ENCODE peak calls at places on chromosomes 4 and X, in four cellular contexts. One of them, this sample, is unnamed.

GRCh38 chr4:5712931-5713330 is 1.9 kb downstream of the EVC start:
- DNase-seq in foreskin fibroblast: no peak
- DNase-seq in esophagus squamous epithelium: no peak
- DNase-seq in mesenchymal stem cell: no peak
- DNase-seq in this sample: no peak

GRCh38 chrX:120452131-120452530 is 17.0 kb downstream of the LAMP2 start:
- DNase-seq in esophagus squamous epithelium: no peak
- DNase-seq in foreskin fibroblast: peak
- DNase-seq in mesenchymal stem cell: peak
- DNase-seq in this sample: no peak

GRCh38 chr4:17939061-17939460 is 82.5 kb downstream of the LCORL start:
- DNase-seq in esophagus squamous epithelium: no peak
- DNase-seq in foreskin fibroblast: no peak
- DNase-seq in mesenchymal stem cell: no peak
- DNase-seq in this sample: no peak

GRCh38 chr4:6056976-6057766 is 38.9 kb upstream of the C4orf50 start:
- DNase-seq in mesenchymal stem cell: no peak
- DNase-seq in esophagus squamous epithelium: no peak
- DNase-seq in foreskin fibroblast: no peak
- DNase-seq in this sample: no peak

GRCh38 chrX:10090319-10090718 is 66.5 kb upstream of the CLCN4 start:
- DNase-seq in foreskin fibroblast: no peak
- DNase-seq in esophagus squamous epithelium: no peak
- DNase-seq in mesenchymal stem cell: peak
- DNase-seq in this sample: no peak

GRCh38 chr4:122652379-122652778 is 31.5 kb upstream of the IL21 start:
- DNase-seq in foreskin fibroblast: peak
- DNase-seq in esophagus squamous epithelium: no peak
- DNase-seq in mesenchymal stem cell: peak
- DNase-seq in this sample: peak

GRCh38 chr4:165330071-165330470 is 2.6 kb downstream of the MSMO1 start:
- DNase-seq in mesenchymal stem cell: no peak
- DNase-seq in esophagus squamous epithelium: no peak
- DNase-seq in foreskin fibroblast: no peak
- DNase-seq in this sample: no peak

GRCh38 chrX:150774798-150775568 is 81.8 kb downstream of the MTMR1 start:
- DNase-seq in esophagus squamous epithelium: no peak
- DNase-seq in mesenchymal stem cell: no peak
- DNase-seq in foreskin fibroblast: no peak
- DNase-seq in this sample: no peak

GRCh38 chr4:80259012-80259411 is 7.5 kb upstream of the FGF5 start:
- DNase-seq in mesenchymal stem cell: no peak
- DNase-seq in foreskin fibroblast: no peak
- DNase-seq in esophagus squamous epithelium: no peak
- DNase-seq in this sample: no peak

GRCh38 chrX:105972690-105973386 is 65.7 kb downstream of the SERPINA7 start:
- DNase-seq in mesenchymal stem cell: no peak
- DNase-seq in esophagus squamous epithelium: no peak
- DNase-seq in foreskin fibroblast: no peak
- DNase-seq in this sample: no peak

GRCh38 chr4:81465668-81466357 is 5.9 kb downstream of the RASGEF1B start:
- DNase-seq in esophagus squamous epithelium: no peak
- DNase-seq in mesenchymal stem cell: no peak
- DNase-seq in foreskin fibroblast: no peak
- DNase-seq in this sample: no peak

GRCh38 chrX:79259073-79259689 is 108.0 kb downstream of the ITM2A start:
- DNase-seq in mesenchymal stem cell: no peak
- DNase-seq in foreskin fibroblast: no peak
- DNase-seq in esophagus squamous epithelium: no peak
- DNase-seq in this sample: no peak

GRCh38 chrX:119871245-119871598 is 311 bp downstream of the RNF113A start:
- DNase-seq in esophagus squamous epithelium: no peak
- DNase-seq in mesenchymal stem cell: no peak
- DNase-seq in foreskin fibroblast: no peak
- DNase-seq in this sample: no peak

GRCh38 chrX:37076983-37077382 is 68.8 kb downstream of the FAM47C start:
- DNase-seq in esophagus squamous epithelium: no peak
- DNase-seq in mesenchymal stem cell: no peak
- DNase-seq in foreskin fibroblast: no peak
- DNase-seq in this sample: no peak

GRCh38 chr4:18938343-18939109 is 917.0 kb upstream of the LCORL start:
- DNase-seq in mesenchymal stem cell: no peak
- DNase-seq in esophagus squamous epithelium: no peak
- DNase-seq in foreskin fibroblast: no peak
- DNase-seq in this sample: no peak

GRCh38 chr4:10107111-10108091 is 9.2 kb downstream of the WDR1 start:
- DNase-seq in foreskin fibroblast: peak
- DNase-seq in mesenchymal stem cell: no peak
- DNase-seq in esophagus squamous epithelium: no peak
- DNase-seq in this sample: no peak

GRCh38 chr4:145279122-145279960 is 99.0 kb upstream of the OTUD4 start:
- DNase-seq in foreskin fibroblast: peak
- DNase-seq in esophagus squamous epithelium: no peak
- DNase-seq in mesenchymal stem cell: peak
- DNase-seq in this sample: no peak

GRCh38 chr4:155960522-155960921 is 6.9 kb upstream of the CTSO start:
- DNase-seq in mesenchymal stem cell: no peak
- DNase-seq in esophagus squamous epithelium: no peak
- DNase-seq in foreskin fibroblast: no peak
- DNase-seq in this sample: no peak

GRCh38 chr4:123987408-123987807 is 590.8 kb downstream of the SPRY1 start:
- DNase-seq in mesenchymal stem cell: no peak
- DNase-seq in foreskin fibroblast: no peak
- DNase-seq in esophagus squamous epithelium: no peak
- DNase-seq in this sample: no peak

GRCh38 chrX:131032646-131033230 is 25.4 kb upstream of the ARHGAP36 start:
- DNase-seq in foreskin fibroblast: no peak
- DNase-seq in esophagus squamous epithelium: no peak
- DNase-seq in mesenchymal stem cell: no peak
- DNase-seq in this sample: no peak

GRCh38 chrX:48511561-48511960 is 2.8 kb downstream of the PORCN start:
- DNase-seq in esophagus squamous epithelium: no peak
- DNase-seq in mesenchymal stem cell: peak
- DNase-seq in foreskin fibroblast: no peak
- DNase-seq in this sample: no peak

GRCh38 chr4:174475528-174475927 is 46.8 kb downstream of the HPGD start:
- DNase-seq in foreskin fibroblast: no peak
- DNase-seq in esophagus squamous epithelium: no peak
- DNase-seq in mesenchymal stem cell: no peak
- DNase-seq in this sample: no peak

GRCh38 chrX:115582871-115583729 is 22.1 kb downstream of the PLS3 start:
- DNase-seq in esophagus squamous epithelium: no peak
- DNase-seq in foreskin fibroblast: no peak
- DNase-seq in mesenchymal stem cell: peak
- DNase-seq in this sample: no peak

GRCh38 chr4:3442959-3443749 is 1.4 kb downstream of the HGFAC start:
- DNase-seq in mesenchymal stem cell: peak
- DNase-seq in esophagus squamous epithelium: no peak
- DNase-seq in foreskin fibroblast: no peak
- DNase-seq in this sample: no peak

GRCh38 chrX:129748265-129748664 is 9.5 kb downstream of the XPNPEP2 start:
- DNase-seq in mesenchymal stem cell: no peak
- DNase-seq in esophagus squamous epithelium: no peak
- DNase-seq in foreskin fibroblast: peak
- DNase-seq in this sample: no peak

GRCh38 chr4:94455081-94455480 is 3.3 kb downstream of the PDLIM5 start:
- DNase-seq in esophagus squamous epithelium: no peak
- DNase-seq in mesenchymal stem cell: peak
- DNase-seq in foreskin fibroblast: peak
- DNase-seq in this sample: peak

GRCh38 chr4:99808260-99808857 is 8.3 kb upstream of the DAPP1 start:
- DNase-seq in esophagus squamous epithelium: no peak
- DNase-seq in foreskin fibroblast: no peak
- DNase-seq in mesenchymal stem cell: peak
- DNase-seq in this sample: no peak

GRCh38 chrX:110851780-110852179 is 56.2 kb upstream of the CHRDL1 start:
- DNase-seq in esophagus squamous epithelium: no peak
- DNase-seq in foreskin fibroblast: peak
- DNase-seq in mesenchymal stem cell: peak
- DNase-seq in this sample: no peak

GRCh38 chr4:139560396-139561084 is 4.5 kb upstream of the SETD7 start:
- DNase-seq in mesenchymal stem cell: peak
- DNase-seq in foreskin fibroblast: no peak
- DNase-seq in esophagus squamous epithelium: no peak
- DNase-seq in this sample: no peak

GRCh38 chrX:96576358-96576757 is 108.3 kb upstream of the DIAPH2 start:
- DNase-seq in foreskin fibroblast: peak
- DNase-seq in esophagus squamous epithelium: no peak
- DNase-seq in mesenchymal stem cell: peak
- DNase-seq in this sample: no peak

GRCh38 chrX:52509916-52510315 is 6.9 kb downstream of the XAGE1B start:
- DNase-seq in esophagus squamous epithelium: no peak
- DNase-seq in foreskin fibroblast: no peak
- DNase-seq in mesenchymal stem cell: no peak
- DNase-seq in this sample: no peak

GRCh38 chrX:37349131-37350033 is at the start of gene PRRG1:
- DNase-seq in esophagus squamous epithelium: no peak
- DNase-seq in mesenchymal stem cell: peak
- DNase-seq in foreskin fibroblast: peak
- DNase-seq in this sample: peak

GRCh38 chr4:133618963-133619362 is 469.9 kb downstream of the PCDH10 start:
- DNase-seq in foreskin fibroblast: no peak
- DNase-seq in esophagus squamous epithelium: no peak
- DNase-seq in mesenchymal stem cell: no peak
- DNase-seq in this sample: no peak

GRCh38 chr4:186500721-186501304 is 54.6 kb downstream of the MTNR1A start:
- DNase-seq in esophagus squamous epithelium: no peak
- DNase-seq in mesenchymal stem cell: no peak
- DNase-seq in foreskin fibroblast: no peak
- DNase-seq in this sample: no peak

GRCh38 chr4:22504931-22505330 is 10.9 kb downstream of the ADGRA3 start:
- DNase-seq in esophagus squamous epithelium: no peak
- DNase-seq in mesenchymal stem cell: no peak
- DNase-seq in foreskin fibroblast: no peak
- DNase-seq in this sample: no peak

GRCh38 chr4:112521123-112522116 is 5.4 kb upstream of the NEUROG2 start:
- DNase-seq in mesenchymal stem cell: no peak
- DNase-seq in foreskin fibroblast: no peak
- DNase-seq in esophagus squamous epithelium: no peak
- DNase-seq in this sample: no peak

GRCh38 chr4:140717313-140717712 is 38.9 kb downstream of the TBC1D9 start:
- DNase-seq in foreskin fibroblast: no peak
- DNase-seq in mesenchymal stem cell: no peak
- DNase-seq in esophagus squamous epithelium: no peak
- DNase-seq in this sample: no peak

GRCh38 chrX:637660-638481 is 7.3 kb downstream of the SHOX start:
- DNase-seq in mesenchymal stem cell: no peak
- DNase-seq in esophagus squamous epithelium: no peak
- DNase-seq in foreskin fibroblast: no peak
- DNase-seq in this sample: no peak
- H3K4me3 ChIP-seq in mesenchymal stem cell: no peak
- H3K4me3 ChIP-seq in esophagus squamous epithelium: no peak
- H3K4me3 ChIP-seq in foreskin fibroblast: peak
- H3K4me3 ChIP-seq in this sample: no peak

DNA sequence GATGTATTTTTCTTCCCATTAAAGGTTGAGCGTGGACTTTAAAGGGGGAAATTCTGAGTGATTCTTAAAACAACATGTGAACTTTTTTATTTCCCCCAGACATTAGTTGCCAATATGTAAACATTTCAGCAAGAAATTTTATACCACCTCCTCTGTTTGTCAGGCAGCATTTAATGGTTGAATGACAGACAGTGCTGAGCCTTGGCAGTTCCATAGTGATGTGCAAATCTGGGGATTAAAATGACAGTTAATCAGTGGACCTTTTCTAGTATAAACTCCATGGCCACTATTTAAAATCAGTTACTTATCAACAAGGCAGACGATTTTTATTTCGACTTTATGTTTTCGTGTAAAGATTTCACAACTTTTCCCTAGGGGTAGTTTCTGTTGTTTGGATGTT is 83.5 kb downstream of the FAT4 start:
- DNase-seq in foreskin fibroblast: no peak
- DNase-seq in esophagus squamous epithelium: no peak
- DNase-seq in mesenchymal stem cell: no peak
- DNase-seq in this sample: no peak
- H3K4me3 ChIP-seq in foreskin fibroblast: no peak
- H3K4me3 ChIP-seq in esophagus squamous epithelium: no peak
- H3K4me3 ChIP-seq in mesenchymal stem cell: peak
- H3K4me3 ChIP-seq in this sample: no peak

GRCh38 chr4:8198906-8199593 is at the start of gene SH3TC1:
- DNase-seq in esophagus squamous epithelium: peak
- DNase-seq in foreskin fibroblast: peak
- DNase-seq in mesenchymal stem cell: peak
- DNase-seq in this sample: peak

GRCh38 chr4:8201341-8201781 is 2.3 kb downstream of the SH3TC1 start:
- DNase-seq in mesenchymal stem cell: no peak
- DNase-seq in esophagus squamous epithelium: no peak
- DNase-seq in foreskin fibroblast: no peak
- DNase-seq in this sample: no peak

GRCh38 chr4:8199594-8200301 is 658 bp downstream of the SH3TC1 start:
- DNase-seq in foreskin fibroblast: no peak
- DNase-seq in mesenchymal stem cell: no peak
- DNase-seq in esophagus squamous epithelium: no peak
- DNase-seq in this sample: no peak

GRCh38 chr4:8202108-8202507 is 3.0 kb downstream of the SH3TC1 start:
- DNase-seq in foreskin fibroblast: no peak
- DNase-seq in mesenchymal stem cell: no peak
- DNase-seq in esophagus squamous epithelium: no peak
- DNase-seq in this sample: no peak

GRCh38 chr4:8200302-8200975 is 1.3 kb downstream of the SH3TC1 start:
- DNase-seq in foreskin fibroblast: no peak
- DNase-seq in mesenchymal stem cell: peak
- DNase-seq in esophagus squamous epithelium: no peak
- DNase-seq in this sample: no peak
- H3K4me3 ChIP-seq in foreskin fibroblast: no peak
- H3K4me3 ChIP-seq in mesenchymal stem cell: peak
- H3K4me3 ChIP-seq in esophagus squamous epithelium: peak
- H3K4me3 ChIP-seq in this sample: no peak

GRCh38 chr4:157978680-157979361 is 194.0 kb downstream of the GASK1B start:
- DNase-seq in esophagus squamous epithelium: no peak
- DNase-seq in mesenchymal stem cell: peak
- DNase-seq in foreskin fibroblast: peak
- DNase-seq in this sample: peak
- H3K4me3 ChIP-seq in esophagus squamous epithelium: no peak
- H3K4me3 ChIP-seq in mesenchymal stem cell: peak
- H3K4me3 ChIP-seq in foreskin fibroblast: peak
- H3K4me3 ChIP-seq in this sample: peak